ENCODE peak calls at places on chromosomes 6 and 20, in seven cellular contexts. K, D, V, E, Z, Y and H are unnamed samples.

GRCh38 chr20:8194721-8195120 is 62.7 kb downstream of the PLCB1 start:
- DNase-seq in K (no peak), D (no peak), V (no peak), E (no peak), Z (peak), Y (no peak), H (no peak)

GRCh38 chr20:31894980-31895675 is 24.7 kb downstream of the TTLL9 start:
- DNase-seq in K (peak), D (no peak), V (peak), E (peak), Z (peak), Y (no peak), H (peak)

GRCh38 chr20:3749689-3750639 is 17.5 kb downstream of the HSPA12B start:
- DNase-seq in K (peak), D (no peak), V (peak), E (no peak), Z (no peak), Y (peak), H (peak)

GRCh38 chr6:81806793-81807565 is 54.5 kb upstream of the TENT5A start:
- DNase-seq in K (peak), D (no peak), V (no peak), E (no peak), Z (no peak), Y (no peak), H (no peak)

GRCh38 chr20:478949-479429 is 16.7 kb upstream of the TBC1D20 start:
- DNase-seq in K (peak), D (no peak), V (peak), E (peak), Z (peak), Y (no peak), H (peak)

GRCh38 chr20:47102629-47103028 is 208.0 kb downstream of the EYA2 start:
- DNase-seq in K (no peak), D (no peak), V (no peak), E (peak), Z (no peak), Y (no peak), H (no peak)

GRCh38 chr20:48165401-48165685 is 380.1 kb upstream of the SULF2 start:
- DNase-seq in K (no peak), D (no peak), V (no peak), E (no peak), Z (no peak), Y (no peak), H (no peak)

GRCh38 chr20:61684583-61685235 is 381.0 kb downstream of the TAF4 start:
- DNase-seq in K (no peak), D (no peak), V (no peak), E (no peak), Z (no peak), Y (no peak), H (no peak)

GRCh38 chr20:5691918-5692618 is 58.1 kb upstream of the SHLD1 start:
- DNase-seq in K (no peak), D (no peak), V (no peak), E (no peak), Z (no peak), Y (no peak), H (no peak)

GRCh38 chr6:126041516-126042447 is 55.4 kb downstream of the TRMT11 start:
- DNase-seq in K (no peak), D (no peak), V (no peak), E (no peak), Z (peak), Y (no peak), H (no peak)

GRCh38 chr20:6185268-6185667 is 62.4 kb upstream of the FERMT1 start:
- DNase-seq in K (peak), D (no peak), V (no peak), E (peak), Z (no peak), Y (no peak), H (no peak)

GRCh38 chr6:106973841-106974336 is 640 bp downstream of the CD24 start:
- DNase-seq in K (peak), D (no peak), V (peak), E (no peak), Z (no peak), Y (no peak), H (no peak)

GRCh38 chr6:74369556-74369993 is 673.6 kb downstream of the CD109 start:
- DNase-seq in K (no peak), D (no peak), V (no peak), E (peak), Z (peak), Y (no peak), H (no peak)

GRCh38 chr20:24469116-24470030 is at the start of gene SYNDIG1:
- DNase-seq in K (peak), D (peak), V (no peak), E (peak), Z (no peak), Y (peak), H (peak)

GRCh38 chr6:151690303-151690702 is 117.2 kb upstream of the ESR1 start:
- DNase-seq in K (no peak), D (no peak), V (no peak), E (peak), Z (no peak), Y (no peak), H (no peak)

GRCh38 chr6:84809504-84809903 is 45.1 kb upstream of the TBX18 start:
- DNase-seq in K (no peak), D (no peak), V (no peak), E (no peak), Z (no peak), Y (no peak), H (no peak)

GRCh38 chr6:35244551-35244950 is 15.0 kb upstream of the ZNF76 start:
- DNase-seq in K (no peak), D (no peak), V (no peak), E (no peak), Z (no peak), Y (no peak), H (no peak)

DNA sequence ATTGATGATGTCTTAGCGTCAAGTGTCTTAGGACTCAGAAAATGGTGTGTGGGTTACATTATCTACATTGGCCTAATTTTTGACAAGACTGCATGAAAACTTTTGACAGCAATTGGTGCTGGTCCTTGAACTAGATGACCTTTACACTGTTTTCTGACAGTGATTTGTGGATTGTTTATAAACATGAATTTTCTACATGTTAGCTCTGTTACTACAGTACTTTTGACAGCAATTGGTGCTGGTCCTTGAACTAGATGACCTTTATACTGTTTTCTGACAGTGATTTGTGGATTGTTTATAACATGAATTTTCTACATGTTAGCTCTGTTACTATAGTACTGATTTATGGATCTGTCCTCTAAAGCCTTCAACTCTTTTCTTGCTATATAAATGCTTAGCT is 16.7 kb downstream of the KCTD20 start:
- DNase-seq in K (no peak), D (no peak), V (no peak), E (no peak), Z (no peak), Y (no peak), H (no peak)
- H3K27ac ChIP-seq in K (no peak), D (no peak), V (no peak), E (peak), Z (no peak), Y (no peak), H (no peak)

DNA sequence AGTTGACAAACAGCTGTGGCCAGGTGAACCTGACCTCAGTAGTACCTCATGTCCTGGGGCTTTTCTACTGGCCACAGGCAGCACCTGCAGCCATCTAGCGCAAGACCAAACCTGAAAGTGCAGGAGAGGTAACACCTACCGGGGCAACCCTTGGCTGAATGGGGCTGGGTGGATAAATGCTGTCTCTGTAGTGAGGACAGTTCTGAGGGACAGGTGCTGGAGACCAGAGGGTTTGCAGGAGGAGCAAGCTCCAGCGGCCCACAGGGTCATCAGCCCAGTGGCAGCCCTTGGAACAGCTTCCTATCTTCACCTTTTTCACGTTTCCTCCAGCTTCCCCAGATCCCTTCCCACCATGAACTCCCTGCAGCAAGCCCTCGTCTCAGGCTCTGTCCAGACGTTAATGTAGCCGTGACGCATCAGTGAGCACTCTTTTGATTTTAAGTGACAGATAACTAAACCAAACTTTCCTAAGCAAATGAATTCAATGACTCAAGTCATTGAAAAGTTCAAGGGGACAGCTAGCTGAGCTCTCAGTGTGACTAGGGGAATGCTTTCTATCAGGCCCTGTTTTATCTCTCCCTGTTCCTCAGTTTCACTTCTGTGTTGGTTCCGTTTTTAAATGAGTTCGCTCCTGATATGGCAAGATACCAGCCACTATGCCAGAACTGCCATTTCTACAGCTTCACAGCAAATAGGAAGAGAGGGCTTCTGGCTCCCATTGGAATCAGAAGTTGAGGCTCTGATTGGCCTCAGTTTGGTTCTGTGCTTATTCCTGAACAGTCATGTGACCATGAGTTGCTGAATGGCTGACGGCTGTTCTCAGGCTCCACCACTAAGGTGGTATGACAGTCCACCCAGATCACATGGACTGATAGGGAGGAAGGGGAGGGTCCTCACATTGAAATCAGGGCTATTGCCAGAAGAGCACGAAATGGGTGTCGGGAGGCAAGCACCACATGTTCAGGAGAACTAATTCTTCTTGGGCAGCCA is 12.1 kb upstream of the PFDN4 start:
- DNase-seq in K (no peak), D (no peak), V (no peak), E (no peak), Z (no peak), Y (no peak), H (no peak)
- H3K27ac ChIP-seq in K (no peak), D (no peak), V (no peak), E (no peak), Z (no peak), Y (no peak), H (no peak)

GRCh38 chr20:10539818-10540553 is 104.9 kb downstream of the SLX4IP start:
- DNase-seq in K (no peak), D (no peak), V (no peak), E (no peak), Z (no peak), Y (no peak), H (no peak)
- H3K27ac ChIP-seq in K (peak), D (no peak), V (no peak), E (no peak), Z (no peak), Y (no peak), H (peak)

GRCh38 chr20:9411833-9412232 is 102.6 kb upstream of the LAMP5 start:
- DNase-seq in K (no peak), D (no peak), V (no peak), E (no peak), Z (no peak), Y (no peak), H (peak)
- H3K27ac ChIP-seq in K (no peak), D (no peak), V (no peak), E (no peak), Z (no peak), Y (no peak), H (no peak)

GRCh38 chr6:142822383-142822782 is 122.6 kb downstream of the HIVEP2 start:
- DNase-seq in K (no peak), D (no peak), V (no peak), E (no peak), Z (no peak), Y (no peak), H (no peak)

GRCh38 chr6:142820336-142821016 is 124.5 kb downstream of the HIVEP2 start:
- DNase-seq in K (no peak), D (no peak), V (no peak), E (no peak), Z (no peak), Y (no peak), H (no peak)

GRCh38 chr6:142821164-142821716 is 123.7 kb downstream of the HIVEP2 start:
- DNase-seq in K (no peak), D (no peak), V (peak), E (no peak), Z (no peak), Y (no peak), H (no peak)

GRCh38 chr6:142821860-142822259 is 123.1 kb downstream of the HIVEP2 start:
- DNase-seq in K (no peak), D (no peak), V (no peak), E (no peak), Z (no peak), Y (no peak), H (no peak)

DNA sequence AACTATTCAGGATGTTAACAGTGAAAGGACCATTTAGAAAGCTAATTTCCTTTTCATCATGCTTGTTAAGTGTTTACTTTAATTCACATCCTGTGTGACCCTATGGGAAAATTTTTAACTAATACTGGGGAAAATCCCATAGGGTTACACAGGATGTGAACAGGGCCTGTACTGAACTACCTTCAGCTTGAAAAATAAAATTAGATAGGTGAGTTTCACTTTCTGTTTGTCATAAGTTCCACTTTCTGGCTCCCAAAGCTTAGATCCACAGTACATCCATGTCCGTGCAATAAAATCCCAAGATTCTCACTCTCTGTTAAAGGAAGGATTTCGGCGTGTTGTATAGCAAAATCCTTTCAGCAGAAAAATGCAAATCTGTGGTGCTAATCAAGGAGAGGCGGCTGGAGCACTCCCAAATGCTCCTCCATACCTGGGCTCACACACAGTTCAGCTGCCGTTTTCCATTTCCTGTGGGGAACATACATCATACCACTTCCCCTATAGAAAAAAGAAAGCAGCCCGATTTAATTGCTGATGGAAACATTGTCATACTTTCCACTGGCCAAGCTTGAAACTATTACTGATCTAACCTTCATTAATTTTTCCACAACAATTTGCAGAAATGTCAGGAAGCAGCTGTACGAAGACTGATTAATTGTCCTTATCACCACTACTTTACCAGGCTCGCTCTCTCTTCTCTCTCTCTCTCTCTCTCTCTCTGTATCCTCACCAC is 125.2 kb downstream of the HIVEP2 start:
- DNase-seq in K (no peak), D (no peak), V (peak), E (peak), Z (peak), Y (no peak), H (no peak)
- H3K27ac ChIP-seq in K (no peak), D (peak), V (peak), E (no peak), Z (peak), Y (peak), H (no peak)

GRCh38 chr6:157148391-157149323 is 174.7 kb downstream of the TMEM242 start:
- DNase-seq in K (no peak), D (peak), V (no peak), E (peak), Z (peak), Y (peak), H (peak)
- H3K27ac ChIP-seq in K (no peak), D (peak), V (peak), E (no peak), Z (peak), Y (peak), H (peak)

DNA sequence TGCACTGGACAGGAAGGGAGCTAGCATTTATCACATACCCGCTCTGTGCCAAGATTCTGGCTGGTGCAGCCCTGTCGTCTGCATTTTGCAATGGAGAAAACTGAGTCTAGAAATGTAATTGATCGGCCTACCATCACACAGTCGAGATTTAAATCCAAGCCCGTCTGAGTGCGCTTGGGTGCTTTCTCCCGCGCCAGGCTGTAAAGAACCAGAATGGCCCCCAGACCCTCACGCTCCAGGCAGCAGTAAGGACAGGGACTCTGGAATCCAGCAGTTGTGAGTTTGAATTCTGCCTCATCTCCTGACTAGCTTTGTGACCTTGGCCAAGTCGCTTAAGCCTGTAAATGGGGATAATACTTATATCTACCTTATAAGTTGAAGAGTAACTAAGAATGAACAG is 10.8 kb downstream of the DYNLRB1 start:
- DNase-seq in K (no peak), D (no peak), V (no peak), E (no peak), Z (no peak), Y (no peak), H (no peak)
- H3K27ac ChIP-seq in K (no peak), D (no peak), V (peak), E (no peak), Z (peak), Y (peak), H (peak)

GRCh38 chr20:54342258-54342782 is 133.1 kb upstream of the DOK5 start:
- DNase-seq in K (no peak), D (no peak), V (no peak), E (no peak), Z (no peak), Y (no peak), H (no peak)

GRCh38 chr20:54340206-54340605 is 132.3 kb downstream of the PFDN4 start:
- DNase-seq in K (no peak), D (no peak), V (no peak), E (no peak), Z (peak), Y (no peak), H (no peak)

GRCh38 chr20:54337131-54337530 is 129.2 kb downstream of the PFDN4 start:
- DNase-seq in K (no peak), D (no peak), V (no peak), E (no peak), Z (no peak), Y (no peak), H (no peak)

GRCh38 chr20:54340667-54341081 is 132.8 kb downstream of the PFDN4 start:
- DNase-seq in K (no peak), D (no peak), V (no peak), E (peak), Z (peak), Y (no peak), H (no peak)

GRCh38 chr20:54339093-54339492 is 131.2 kb downstream of the PFDN4 start:
- DNase-seq in K (no peak), D (no peak), V (no peak), E (no peak), Z (no peak), Y (no peak), H (no peak)
- H3K27ac ChIP-seq in K (no peak), D (no peak), V (no peak), E (no peak), Z (no peak), Y (no peak), H (no peak)